ENCODE peak calls at places on chromosomes 11 and 22, in five cellular contexts. One of them, this sample, is unnamed.

GRCh38 chr11:68142028-68142412 is 20.8 kb upstream of the CHKA start:
- DNase-seq in HepG2: no peak
- DNase-seq in K562: no peak
- DNase-seq in IMR-90: no peak
- DNase-seq in GM12878: no peak
- DNase-seq in this sample: no peak

GRCh38 chr11:21866781-21867180 is 326.1 kb upstream of the ANO5 start:
- DNase-seq in HepG2: no peak
- DNase-seq in K562: no peak
- DNase-seq in IMR-90: no peak
- DNase-seq in GM12878: no peak
- DNase-seq in this sample: no peak

GRCh38 chr11:656426-656825 is 19.4 kb downstream of the DRD4 start:
- DNase-seq in HepG2: no peak
- DNase-seq in K562: no peak
- DNase-seq in IMR-90: no peak
- DNase-seq in GM12878: no peak
- DNase-seq in this sample: no peak

GRCh38 chr11:29914203-29914930 is 102.5 kb downstream of the KCNA4 start:
- DNase-seq in HepG2: no peak
- DNase-seq in K562: no peak
- DNase-seq in IMR-90: no peak
- DNase-seq in GM12878: no peak
- DNase-seq in this sample: no peak

GRCh38 chr22:19772673-19773469 is 12.3 kb downstream of the TBX1 start:
- DNase-seq in HepG2: no peak
- DNase-seq in K562: peak; percentile 69
- DNase-seq in IMR-90: no peak
- DNase-seq in GM12878: peak; percentile 61
- DNase-seq in this sample: no peak

GRCh38 chr11:73950869-73951710 is at the start of gene DNAJB13:
- DNase-seq in HepG2: peak; percentile 77
- DNase-seq in K562: peak; percentile 82
- DNase-seq in IMR-90: peak; percentile 60
- DNase-seq in GM12878: peak; percentile 23
- DNase-seq in this sample: peak; percentile 88

GRCh38 chr11:45155627-45156180 is 9.3 kb downstream of the PRDM11 start:
- DNase-seq in HepG2: no peak
- DNase-seq in K562: no peak
- DNase-seq in IMR-90: no peak
- DNase-seq in GM12878: no peak
- DNase-seq in this sample: no peak

GRCh38 chr11:43941257-43941879 is 1.1 kb upstream of the C11orf96 start:
- DNase-seq in HepG2: no peak
- DNase-seq in K562: no peak
- DNase-seq in IMR-90: peak; percentile 39
- DNase-seq in GM12878: no peak
- DNase-seq in this sample: no peak

GRCh38 chr11:19923631-19924030 is 211.0 kb downstream of the NAV2 start:
- DNase-seq in HepG2: no peak
- DNase-seq in K562: no peak
- DNase-seq in IMR-90: no peak
- DNase-seq in GM12878: no peak
- DNase-seq in this sample: no peak

GRCh38 chr11:114605370-114605769 is 9.8 kb upstream of the NXPE4 start:
- DNase-seq in HepG2: no peak
- DNase-seq in K562: no peak
- DNase-seq in IMR-90: no peak
- DNase-seq in GM12878: no peak
- DNase-seq in this sample: no peak

GRCh38 chr11:114604179-114604813 is 8.7 kb upstream of the NXPE4 start:
- DNase-seq in HepG2: no peak
- DNase-seq in K562: no peak
- DNase-seq in IMR-90: no peak
- DNase-seq in GM12878: no peak
- DNase-seq in this sample: no peak

GRCh38 chr11:114607753-114608459 is 12.3 kb upstream of the NXPE4 start:
- DNase-seq in HepG2: no peak
- DNase-seq in K562: no peak
- DNase-seq in IMR-90: no peak
- DNase-seq in GM12878: no peak
- DNase-seq in this sample: no peak

GRCh38 chr11:114604886-114605285 is 9.3 kb upstream of the NXPE4 start:
- DNase-seq in HepG2: no peak
- DNase-seq in K562: no peak
- DNase-seq in IMR-90: no peak
- DNase-seq in GM12878: no peak
- DNase-seq in this sample: no peak

DNA sequence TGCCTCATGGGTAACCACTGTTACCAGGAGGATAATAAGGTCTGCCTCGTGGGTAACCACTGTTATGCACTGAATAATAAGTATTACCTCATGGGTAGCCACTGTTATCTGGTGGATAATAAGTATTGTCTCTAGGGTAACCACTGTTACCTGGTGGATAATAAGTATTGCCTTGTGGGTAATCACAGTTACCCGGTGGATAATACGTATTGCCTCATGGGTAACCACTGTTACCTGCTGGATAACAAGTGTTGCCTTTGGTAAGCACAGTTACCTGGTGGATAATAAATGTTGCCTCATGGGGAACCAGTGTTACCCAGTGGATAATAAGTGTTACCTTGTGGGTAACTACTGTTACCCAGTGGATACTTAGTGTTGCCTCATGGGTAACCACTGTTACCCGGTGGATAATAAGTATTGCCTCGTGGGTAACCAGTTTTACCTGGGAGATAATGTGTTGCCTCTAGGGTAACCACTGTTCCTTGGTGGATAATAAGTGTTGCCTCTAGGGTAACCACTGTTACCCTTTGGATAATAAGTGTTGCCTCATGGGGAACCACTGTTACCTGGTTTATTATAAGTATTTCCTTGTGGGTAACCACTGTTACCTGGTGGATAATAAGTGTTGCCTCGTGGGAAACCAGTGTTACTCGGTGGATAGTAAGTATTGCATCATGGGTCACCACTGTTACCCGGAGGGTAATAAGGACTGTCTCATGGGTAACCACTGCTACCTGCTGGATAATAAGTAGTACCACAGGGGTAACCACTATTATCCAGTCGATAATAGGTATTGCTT is 10.6 kb upstream of the NXPE4 start:
- DNase-seq in HepG2: no peak
- DNase-seq in K562: no peak
- DNase-seq in IMR-90: peak; percentile 3
- DNase-seq in GM12878: no peak
- DNase-seq in this sample: no peak
- TF ChIP-seq SMC3 in HepG2: no peak
- TF ChIP-seq SMC3 in K562: no peak
- TF ChIP-seq SMC3 in IMR-90: peak; percentile 14
- TF ChIP-seq SMC3 in GM12878: no peak
- TF ChIP-seq SMC3 in this sample: no peak

DNA sequence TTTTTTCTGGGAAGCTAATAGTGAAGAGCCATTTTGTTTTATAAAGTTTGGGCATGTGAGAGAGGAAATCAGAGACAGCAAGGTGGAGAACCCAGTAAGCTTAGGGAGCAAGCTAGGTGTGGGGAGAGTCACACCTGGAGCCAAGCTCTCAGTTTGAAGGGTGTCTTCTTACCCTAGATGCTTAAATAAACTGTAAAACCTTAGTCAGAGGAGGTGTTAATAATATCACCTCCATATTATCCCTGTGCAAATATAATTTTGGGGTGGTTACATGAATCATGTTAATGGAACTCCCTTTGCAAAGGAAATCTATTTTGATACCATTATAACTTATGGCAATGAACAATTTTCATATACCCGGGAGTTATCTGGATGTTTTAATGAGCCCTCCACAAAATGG is 246.2 kb upstream of the PLET1 start:
- DNase-seq in HepG2: no peak
- DNase-seq in K562: no peak
- DNase-seq in IMR-90: no peak
- DNase-seq in GM12878: no peak
- DNase-seq in this sample: no peak
- TF ChIP-seq BHLHE40 in HepG2: no peak
- TF ChIP-seq BHLHE40 in K562: no peak
- TF ChIP-seq BHLHE40 in IMR-90: no peak
- TF ChIP-seq BHLHE40 in GM12878: no peak
- TF ChIP-seq BHLHE40 in this sample: no peak

DNA sequence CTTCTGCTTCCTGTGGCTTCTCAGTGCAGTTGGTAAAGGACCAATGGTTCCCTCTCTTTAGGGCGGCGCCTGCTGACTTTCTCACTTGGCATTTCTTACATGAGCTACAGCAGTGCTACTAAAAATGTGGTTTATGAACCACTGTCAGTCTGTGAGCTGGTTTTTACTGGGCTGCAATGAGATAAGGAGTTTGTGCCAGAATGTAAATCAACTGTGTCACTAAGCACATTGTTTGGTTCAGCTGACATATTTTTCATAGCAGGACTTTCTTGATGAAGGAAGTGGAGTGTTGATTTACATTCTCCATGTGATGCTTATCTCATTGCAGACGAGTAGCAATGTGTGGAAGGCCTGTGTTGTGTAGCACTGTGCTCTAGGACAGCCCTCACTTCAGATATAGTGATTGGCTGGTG is 463.3 kb downstream of the SOX6 start:
- DNase-seq in HepG2: no peak
- DNase-seq in K562: no peak
- DNase-seq in IMR-90: peak; percentile 89
- DNase-seq in GM12878: no peak
- DNase-seq in this sample: no peak
- TF ChIP-seq USF2 in HepG2: no peak
- TF ChIP-seq USF2 in K562: no peak
- TF ChIP-seq USF2 in IMR-90: peak; percentile 61
- TF ChIP-seq USF2 in GM12878: no peak
- TF ChIP-seq USF2 in this sample: no peak

DNA sequence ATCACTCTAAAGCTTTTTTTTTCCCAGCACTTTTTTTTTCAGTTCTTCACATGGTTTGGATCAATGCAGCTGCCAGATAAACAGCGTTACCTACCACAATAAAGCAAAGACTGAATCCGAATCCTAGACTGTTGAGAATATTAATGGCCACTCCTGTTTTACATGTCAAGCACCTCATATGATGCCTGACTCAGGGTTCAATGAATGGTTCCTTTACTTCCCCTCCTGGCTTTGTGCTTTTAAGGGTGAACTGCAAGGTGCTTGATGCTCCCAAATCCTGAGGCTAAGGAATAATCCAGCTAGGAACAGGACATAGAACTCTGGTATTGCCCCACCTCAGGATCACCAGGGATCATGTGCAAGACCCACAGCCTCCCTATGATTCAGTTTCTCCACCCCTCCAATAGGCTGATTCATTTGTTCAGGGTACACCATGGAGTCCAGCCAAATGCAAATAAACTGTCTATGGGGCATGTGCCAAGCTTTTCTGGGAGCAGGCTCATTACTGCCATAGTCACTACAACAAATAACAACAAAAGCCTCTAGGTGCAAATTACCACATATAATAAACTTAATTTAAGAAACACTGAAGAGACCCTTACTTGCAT is 104.3 kb downstream of the GAB2 start:
- DNase-seq in HepG2: peak; percentile 36
- DNase-seq in K562: no peak
- DNase-seq in IMR-90: peak; percentile 79
- DNase-seq in GM12878: no peak
- DNase-seq in this sample: peak; percentile 24
- TF ChIP-seq SMC3 in HepG2: no peak
- TF ChIP-seq SMC3 in K562: no peak
- TF ChIP-seq SMC3 in IMR-90: no peak
- TF ChIP-seq SMC3 in GM12878: no peak
- TF ChIP-seq SMC3 in this sample: no peak

DNA sequence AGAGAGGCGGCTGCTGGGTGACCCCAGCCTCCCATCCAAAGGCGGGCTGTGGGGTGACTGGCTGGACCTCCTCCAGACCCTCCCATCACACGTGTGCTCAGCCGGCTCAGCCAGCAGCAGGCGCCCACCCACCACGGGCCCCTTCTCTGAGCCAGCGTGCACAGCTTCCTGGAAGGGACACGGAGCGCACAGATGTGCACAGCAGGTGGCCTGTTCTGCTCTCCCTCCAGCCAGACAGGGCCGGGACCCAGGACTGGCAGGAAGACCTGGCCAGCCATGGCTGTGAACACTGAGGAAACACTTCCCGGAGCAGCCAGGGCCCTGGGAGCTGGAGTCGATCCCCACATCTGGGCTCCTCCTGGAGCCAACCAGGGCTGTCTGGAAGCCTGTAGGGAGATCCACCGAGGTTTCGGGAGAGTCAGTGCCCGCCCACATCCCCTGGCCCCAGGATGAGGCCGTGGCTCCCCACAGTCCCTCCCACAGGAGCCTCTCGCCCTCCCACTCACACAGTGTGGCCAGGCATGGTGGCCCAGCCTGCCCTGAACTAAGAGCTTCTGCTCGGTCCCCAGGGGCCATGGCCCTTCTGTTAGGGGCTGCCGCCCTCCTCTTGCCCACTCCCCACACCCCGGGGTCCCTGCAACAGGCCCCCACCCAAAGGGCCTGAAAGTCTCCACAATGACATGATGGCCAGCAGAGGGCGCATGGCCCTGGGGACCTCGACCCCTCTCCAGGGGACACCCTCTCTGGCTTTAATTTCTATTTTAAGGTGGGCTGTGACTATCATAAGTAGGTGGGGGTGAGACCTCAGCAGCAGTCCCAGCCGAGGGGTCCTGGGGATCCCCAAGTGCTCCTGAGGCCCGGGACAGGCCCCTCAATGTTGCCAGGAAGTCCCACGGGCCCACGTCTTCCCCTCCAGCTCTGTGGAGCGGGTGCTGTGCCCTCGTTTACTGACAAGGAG is 90.6 kb upstream of the FGF3 start:
- DNase-seq in HepG2: no peak
- DNase-seq in K562: peak; percentile 65
- DNase-seq in IMR-90: no peak
- DNase-seq in GM12878: no peak
- DNase-seq in this sample: no peak
- TF ChIP-seq BHLHE40 in HepG2: no peak
- TF ChIP-seq BHLHE40 in K562: no peak
- TF ChIP-seq BHLHE40 in IMR-90: no peak
- TF ChIP-seq BHLHE40 in GM12878: no peak
- TF ChIP-seq BHLHE40 in this sample: no peak

DNA sequence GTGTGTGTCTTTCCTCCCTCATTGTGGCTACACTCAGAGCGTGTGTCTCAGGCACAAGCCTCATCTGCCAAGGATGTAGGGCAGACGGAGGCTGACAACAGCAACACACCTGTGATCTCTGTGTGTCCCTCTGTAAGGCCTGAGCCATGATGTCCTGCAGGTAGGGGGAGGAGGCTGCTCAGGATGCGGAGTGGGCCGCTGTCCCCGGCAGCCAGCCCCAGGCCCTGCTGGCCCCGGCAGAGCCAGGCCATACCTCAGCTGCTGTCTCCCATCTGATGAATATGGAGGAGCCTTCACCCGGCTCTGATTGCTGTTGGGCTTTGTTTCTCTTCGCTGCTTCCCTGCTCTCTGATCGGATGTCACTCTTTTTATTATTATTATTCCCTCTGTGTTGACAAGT is 83.7 kb upstream of the NCAM1 start:
- DNase-seq in HepG2: no peak
- DNase-seq in K562: no peak
- DNase-seq in IMR-90: no peak
- DNase-seq in GM12878: no peak
- DNase-seq in this sample: no peak
- TF ChIP-seq USF2 in HepG2: no peak
- TF ChIP-seq USF2 in K562: no peak
- TF ChIP-seq USF2 in IMR-90: no peak
- TF ChIP-seq USF2 in GM12878: no peak
- TF ChIP-seq USF2 in this sample: no peak

GRCh38 chr22:32199961-32200360 is 4.9 kb downstream of the RFPL2 start:
- DNase-seq in HepG2: no peak
- DNase-seq in K562: no peak
- DNase-seq in IMR-90: no peak
- DNase-seq in GM12878: no peak
- DNase-seq in this sample: no peak
- TF ChIP-seq SMC3 in HepG2: no peak
- TF ChIP-seq SMC3 in K562: no peak
- TF ChIP-seq SMC3 in IMR-90: no peak
- TF ChIP-seq SMC3 in GM12878: no peak
- TF ChIP-seq SMC3 in this sample: no peak

GRCh38 chr11:112882494-112883381 is 78.5 kb upstream of the NCAM1 start:
- DNase-seq in HepG2: no peak
- DNase-seq in K562: no peak
- DNase-seq in IMR-90: no peak
- DNase-seq in GM12878: no peak
- DNase-seq in this sample: no peak
- TF ChIP-seq BHLHE40 in HepG2: no peak
- TF ChIP-seq BHLHE40 in K562: no peak
- TF ChIP-seq BHLHE40 in IMR-90: no peak
- TF ChIP-seq BHLHE40 in GM12878: no peak
- TF ChIP-seq BHLHE40 in this sample: no peak